ENCODE peak calls at places on chromosomes 12 and 14, in four cellular contexts. One of them, this sample, is unnamed.

GRCh38 chr12:119613319-119613936 is 19.9 kb downstream of the TMEM233 start:
- DNase-seq in COR-L47: no peak
- DNase-seq in aorta: no peak
- DNase-seq in neural crest cell: no peak
- DNase-seq in this sample: no peak

GRCh38 chr12:121918679-121919038 is 267 bp downstream of the CFAP251 start:
- DNase-seq in COR-L47: no peak
- DNase-seq in aorta: no peak
- DNase-seq in neural crest cell: no peak
- DNase-seq in this sample: no peak

GRCh38 chr12:114936148-114937099 is 252.4 kb upstream of the TBX3 start:
- DNase-seq in COR-L47: no peak
- DNase-seq in aorta: no peak
- DNase-seq in neural crest cell: no peak
- DNase-seq in this sample: peak

GRCh38 chr14:33682746-33683145 is 268.1 kb downstream of the EGLN3 start:
- DNase-seq in COR-L47: no peak
- DNase-seq in aorta: peak
- DNase-seq in neural crest cell: no peak
- DNase-seq in this sample: no peak

GRCh38 chr12:225012-225411 is 11.1 kb upstream of the SLC6A12 start:
- DNase-seq in COR-L47: no peak
- DNase-seq in aorta: no peak
- DNase-seq in neural crest cell: no peak
- DNase-seq in this sample: no peak

GRCh38 chr12:56126732-56127239 is 1.3 kb upstream of the ESYT1 start:
- DNase-seq in COR-L47: no peak
- DNase-seq in aorta: no peak
- DNase-seq in neural crest cell: no peak
- DNase-seq in this sample: no peak

GRCh38 chr14:93543766-93544165 is 113.0 kb downstream of the UNC79 start:
- DNase-seq in COR-L47: peak
- DNase-seq in aorta: no peak
- DNase-seq in neural crest cell: no peak
- DNase-seq in this sample: peak

GRCh38 chr12:55818140-55818728 is 393 bp downstream of the ORMDL2 start:
- DNase-seq in COR-L47: peak
- DNase-seq in aorta: peak
- DNase-seq in neural crest cell: no peak
- DNase-seq in this sample: peak

GRCh38 chr14:89926709-89927108 is 27.8 kb downstream of the EFCAB11 start:
- DNase-seq in COR-L47: no peak
- DNase-seq in aorta: no peak
- DNase-seq in neural crest cell: no peak
- DNase-seq in this sample: peak

GRCh38 chr14:103488071-103488470 is 34.6 kb downstream of the CKB start:
- DNase-seq in COR-L47: no peak
- DNase-seq in aorta: no peak
- DNase-seq in neural crest cell: no peak
- DNase-seq in this sample: no peak

GRCh38 chr14:22506778-22507351 is 82.2 kb downstream of the DAD1 start:
- DNase-seq in COR-L47: no peak
- DNase-seq in aorta: no peak
- DNase-seq in neural crest cell: no peak
- DNase-seq in this sample: no peak

GRCh38 chr12:75666980-75667359 is 155.6 kb upstream of the KRR1 start:
- DNase-seq in COR-L47: no peak
- DNase-seq in aorta: no peak
- DNase-seq in neural crest cell: no peak
- DNase-seq in this sample: peak

GRCh38 chr12:102429755-102430154 is 50.6 kb downstream of the IGF1 start:
- DNase-seq in COR-L47: no peak
- DNase-seq in aorta: no peak
- DNase-seq in neural crest cell: no peak
- DNase-seq in this sample: no peak

GRCh38 chr14:93081875-93082570 is 33.7 kb downstream of the ITPK1 start:
- DNase-seq in COR-L47: no peak
- DNase-seq in aorta: no peak
- DNase-seq in neural crest cell: no peak
- DNase-seq in this sample: no peak

GRCh38 chr12:98516184-98516873 is 939 bp downstream of the TMPO start:
- DNase-seq in COR-L47: peak
- DNase-seq in aorta: peak
- DNase-seq in neural crest cell: peak
- DNase-seq in this sample: peak

GRCh38 chr12:46798648-46799047 is 27.1 kb downstream of the SLC38A4 start:
- DNase-seq in COR-L47: no peak
- DNase-seq in aorta: no peak
- DNase-seq in neural crest cell: no peak
- DNase-seq in this sample: no peak

GRCh38 chr12:51071663-51072062 is 11.7 kb downstream of the CSRNP2 start:
- DNase-seq in COR-L47: no peak
- DNase-seq in aorta: no peak
- DNase-seq in neural crest cell: no peak
- DNase-seq in this sample: no peak

GRCh38 chr12:94909609-94910008 is 93.9 kb downstream of the NDUFA12 start:
- DNase-seq in COR-L47: no peak
- DNase-seq in aorta: no peak
- DNase-seq in neural crest cell: no peak
- DNase-seq in this sample: no peak

GRCh38 chr12:30843211-30843610 is 83.3 kb upstream of the TSPAN11 start:
- DNase-seq in COR-L47: no peak
- DNase-seq in aorta: no peak
- DNase-seq in neural crest cell: no peak
- DNase-seq in this sample: no peak

GRCh38 chr12:121288158-121288848 is 8.2 kb downstream of the CAMKK2 start:
- DNase-seq in COR-L47: no peak
- DNase-seq in aorta: no peak
- DNase-seq in neural crest cell: no peak
- DNase-seq in this sample: no peak

GRCh38 chr14:101518611-101519048 is 42.7 kb upstream of the DIO3 start:
- DNase-seq in COR-L47: no peak
- DNase-seq in aorta: no peak
- DNase-seq in neural crest cell: no peak
- DNase-seq in this sample: no peak

GRCh38 chr12:51636986-51637385 is 46.0 kb downstream of the SCN8A start:
- DNase-seq in COR-L47: no peak
- DNase-seq in aorta: no peak
- DNase-seq in neural crest cell: no peak
- DNase-seq in this sample: no peak

GRCh38 chr12:58540480-58541299 is 379.6 kb downstream of the LRIG3 start:
- DNase-seq in COR-L47: peak
- DNase-seq in aorta: peak
- DNase-seq in neural crest cell: peak
- DNase-seq in this sample: peak

This sample was measured in HFFc6.